ENCODE peak calls at places on chromosomes 16 and 17, in seven cellular contexts. Y, M, R, X, C, T and P are unnamed samples.

GRCh38 chr17:81470944-81471803 is 41.4 kb downstream of the ACTG1 start:
- DNase-seq in Y (no peak), M (peak), R (no peak), X (no peak), C (no peak), T (peak), P (no peak)

GRCh38 chr17:76868669-76869208 is 535 bp downstream of the MGAT5B start:
- DNase-seq in Y (no peak), M (no peak), R (no peak), X (no peak), C (no peak), T (no peak), P (no peak)

GRCh38 chr17:37446027-37446426 is 39.3 kb downstream of the TADA2A start:
- DNase-seq in Y (peak), M (no peak), R (no peak), X (peak), C (no peak), T (no peak), P (no peak)

GRCh38 chr16:29700253-29700987 is 21.4 kb downstream of the QPRT start:
- DNase-seq in Y (peak), M (peak), R (peak), X (peak), C (peak), T (peak), P (peak)

GRCh38 chr16:85222151-85222863 is 110.0 kb upstream of the CIBAR2 start:
- DNase-seq in Y (no peak), M (peak), R (no peak), X (no peak), C (no peak), T (no peak), P (no peak)

GRCh38 chr16:72050769-72051464 is 3.4 kb upstream of the HP start:
- DNase-seq in Y (no peak), M (no peak), R (no peak), X (no peak), C (no peak), T (peak), P (no peak)

GRCh38 chr17:7842380-7842949 is 8.4 kb downstream of the KDM6B start:
- DNase-seq in Y (peak), M (peak), R (peak), X (no peak), C (peak), T (peak), P (no peak)

GRCh38 chr17:82237746-82238561 is 9.1 kb downstream of the SLC16A3 start:
- DNase-seq in Y (no peak), M (no peak), R (no peak), X (no peak), C (peak), T (no peak), P (no peak)

GRCh38 chr17:55454906-55455474 is 33.4 kb upstream of the MMD start:
- DNase-seq in Y (no peak), M (no peak), R (no peak), X (peak), C (no peak), T (peak), P (peak)

GRCh38 chr17:37605813-37606505 is 3.3 kb downstream of the SYNRG start:
- DNase-seq in Y (peak), M (no peak), R (no peak), X (no peak), C (no peak), T (no peak), P (no peak)

GRCh38 chr16:81598083-81598482 is 153.5 kb downstream of the CMIP start:
- DNase-seq in Y (no peak), M (no peak), R (no peak), X (no peak), C (no peak), T (no peak), P (no peak)
- TF ChIP-seq CTCF in Y (no peak), M (no peak), R (no peak), X (no peak), C (no peak), T (no peak), P (no peak)

GRCh38 chr16:22300427-22301071 is 3.3 kb downstream of the POLR3E start:
- DNase-seq in Y (no peak), M (no peak), R (no peak), X (peak), C (peak), T (peak), P (no peak)
- TF ChIP-seq CTCF in Y (peak), M (peak), R (peak), X (peak), C (peak), T (peak), P (peak)

DNA sequence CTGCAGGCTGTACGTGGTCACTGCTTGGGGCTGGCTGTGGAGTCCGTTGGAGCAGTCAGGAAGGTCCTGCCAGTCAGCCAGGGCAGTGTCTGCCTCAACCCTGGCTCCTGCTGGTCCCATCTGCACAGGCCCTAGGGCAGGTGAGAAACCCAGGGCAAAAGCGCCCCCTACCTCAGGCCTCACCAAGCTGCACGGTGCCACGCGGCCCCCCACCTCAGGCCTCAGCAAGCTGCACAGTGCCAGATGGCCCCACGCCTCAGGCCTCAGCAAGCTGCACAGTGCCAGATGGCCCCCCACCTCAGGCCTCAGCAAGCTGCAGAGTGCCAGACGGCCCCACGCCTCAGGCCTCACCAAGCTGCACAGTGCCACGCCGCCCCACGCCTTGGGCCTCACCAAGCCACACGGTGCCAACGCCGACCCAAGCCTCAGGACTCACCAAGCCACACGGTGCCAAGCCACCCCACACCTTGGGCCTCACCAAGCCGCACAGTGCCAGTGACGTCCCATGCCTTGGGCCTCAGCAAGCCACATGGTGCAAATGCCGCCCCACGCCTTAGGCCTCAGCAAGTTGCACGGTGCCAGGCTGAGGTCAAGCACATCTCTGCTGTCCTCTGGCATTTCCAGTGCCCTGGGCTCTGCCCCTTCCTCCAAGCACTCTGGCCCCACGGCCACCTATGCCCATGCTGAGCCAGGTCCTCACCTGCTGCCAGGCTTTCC is 5.5 kb downstream of the TMEM204 start:
- DNase-seq in Y (no peak), M (peak), R (no peak), X (no peak), C (peak), T (no peak), P (no peak)
- TF ChIP-seq CTCF in Y (peak), M (no peak), R (no peak), X (no peak), C (no peak), T (no peak), P (no peak)

DNA sequence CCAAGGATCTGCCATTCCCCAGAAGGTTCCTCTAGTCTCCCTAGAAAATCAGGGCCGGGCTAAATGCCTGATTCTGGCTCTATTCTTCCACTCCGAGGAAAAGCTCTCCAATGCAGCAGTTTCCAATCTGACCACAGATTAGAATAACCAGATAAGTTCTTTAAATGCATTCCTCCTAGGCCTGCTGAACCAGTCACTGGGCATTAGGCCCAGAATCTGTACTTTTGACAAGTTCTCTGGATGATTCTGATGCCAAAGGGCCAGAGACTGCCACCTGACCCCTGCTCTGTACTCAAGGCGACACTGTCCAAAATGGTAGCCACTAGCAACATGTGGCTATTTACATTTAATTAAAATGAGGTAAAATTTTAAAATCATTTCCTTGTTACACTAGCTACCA is 22.3 kb downstream of the MAP3K14 start:
- DNase-seq in Y (no peak), M (no peak), R (no peak), X (peak), C (no peak), T (peak), P (peak)
- TF ChIP-seq CTCF in Y (no peak), M (peak), R (no peak), X (no peak), C (no peak), T (no peak), P (no peak)

GRCh38 chr17:33290156-33290697 is 2.9 kb downstream of the ASIC2 start:
- DNase-seq in Y (no peak), M (no peak), R (no peak), X (no peak), C (no peak), T (no peak), P (no peak)

GRCh38 chr17:33291248-33292183 is 1.6 kb downstream of the ASIC2 start:
- DNase-seq in Y (peak), M (peak), R (peak), X (peak), C (peak), T (peak), P (no peak)

GRCh38 chr17:33292184-33292980 is 713 bp downstream of the ASIC2 start:
- DNase-seq in Y (peak), M (peak), R (peak), X (peak), C (peak), T (peak), P (no peak)

GRCh38 chr17:33287096-33287495 is 6.0 kb downstream of the ASIC2 start:
- DNase-seq in Y (no peak), M (no peak), R (no peak), X (no peak), C (no peak), T (no peak), P (no peak)

GRCh38 chr17:33288954-33289353 is 4.1 kb downstream of the ASIC2 start:
- DNase-seq in Y (no peak), M (no peak), R (no peak), X (no peak), C (no peak), T (no peak), P (no peak)
- TF ChIP-seq CTCF in Y (no peak), M (no peak), R (no peak), X (no peak), C (no peak), T (no peak), P (no peak)